ENCODE peak calls at places on chromosomes 11 and 22, in nine cellular contexts. T, Q, V, M, J, Z, O, P and Y are unnamed samples.

GRCh38 chr22:40716116-40716515 is 36.8 kb downstream of the MCHR1 start:
- DNase-seq in T (no peak), Q (no peak), V (no peak), M (no peak), J (no peak), Z (no peak), O (no peak), P (no peak), Y (no peak)

GRCh38 chr11:129324533-129325175 is 51.0 kb upstream of the BARX2 start:
- DNase-seq in T (no peak), Q (no peak), V (no peak), M (peak; percentile 46), J (no peak), Z (peak; percentile 33), O (peak; percentile 61), P (peak; percentile 42), Y (peak; percentile 78)

GRCh38 chr11:130141561-130142341 is 17.8 kb upstream of the ST14 start:
- DNase-seq in T (no peak), Q (no peak), V (no peak), M (no peak), J (no peak), Z (no peak), O (no peak), P (no peak), Y (peak; percentile 43)

GRCh38 chr11:75625970-75626691 is 42.7 kb downstream of the MAP6 start:
- DNase-seq in T (no peak), Q (no peak), V (no peak), M (no peak), J (no peak), Z (no peak), O (no peak), P (no peak), Y (no peak)

GRCh38 chr11:5564259-5565019 is 16.1 kb upstream of the OR52H1 start:
- DNase-seq in T (no peak), Q (no peak), V (no peak), M (no peak), J (no peak), Z (no peak), O (no peak), P (no peak), Y (no peak)

GRCh38 chr11:71269603-71270511 is 17.5 kb upstream of the SHANK2 start:
- DNase-seq in T (no peak), Q (no peak), V (no peak), M (no peak), J (no peak), Z (no peak), O (no peak), P (peak; percentile 37), Y (no peak)

GRCh38 chr11:47004595-47005033 is 68.1 kb downstream of the CSTPP1 start:
- DNase-seq in T (peak; percentile 84), Q (no peak), V (peak; percentile 21), M (peak; percentile 71), J (no peak), Z (peak; percentile 57), O (peak; percentile 50), P (no peak), Y (peak; percentile 39)

GRCh38 chr11:68934321-68934645 is 30.6 kb downstream of the IGHMBP2 start:
- DNase-seq in T (no peak), Q (no peak), V (no peak), M (no peak), J (no peak), Z (no peak), O (no peak), P (no peak), Y (no peak)

GRCh38 chr22:26463688-26464087 is 19.9 kb downstream of the HPS4 start:
- DNase-seq in T (no peak), Q (no peak), V (no peak), M (no peak), J (no peak), Z (no peak), O (no peak), P (no peak), Y (no peak)

GRCh38 chr22:44615602-44616180 is 86.3 kb upstream of the PRR5 start:
- DNase-seq in T (no peak), Q (no peak), V (no peak), M (no peak), J (no peak), Z (no peak), O (no peak), P (no peak), Y (no peak)

GRCh38 chr22:26702906-26703830 is 45.8 kb downstream of the MIAT start:
- DNase-seq in T (no peak), Q (no peak), V (no peak), M (no peak), J (no peak), Z (no peak), O (no peak), P (no peak), Y (no peak)

GRCh38 chr11:86062719-86063118 is 6.2 kb downstream of the PICALM start:
- DNase-seq in T (no peak), Q (no peak), V (no peak), M (no peak), J (no peak), Z (no peak), O (no peak), P (no peak), Y (no peak)
- H3K4me3 ChIP-seq in T (no peak overlapping the region), Q (peak overlapping the region; percentile 9), V (no peak overlapping the region), M (peak overlapping the region; percentile 96), J (peak overlapping the region; percentile 19), Z (peak overlapping the region; percentile 10), O (no peak overlapping the region), P (no peak overlapping the region), Y (no peak overlapping the region)

GRCh38 chr11:61298663-61299244 is 3.6 kb upstream of the VWCE start:
- DNase-seq in T (no peak), Q (no peak), V (no peak), M (no peak), J (no peak), Z (no peak), O (no peak), P (no peak), Y (peak; percentile 82)
- H3K4me1 ChIP-seq in T (peaks cover 15% of the 10 kb centered on the region), Q (no peaks in the 10 kb centered on the region), V (no peaks in the 10 kb centered on the region), M (peaks cover 16% of the 10 kb centered on the region), J (peaks cover 19% of the 10 kb centered on the region), Z (peaks cover 21% of the 10 kb centered on the region), O (peaks cover 25% of the 10 kb centered on the region), P (peaks cover 5% of the 10 kb centered on the region), Y (peaks cover 28% of the 10 kb centered on the region)

GRCh38 chr11:93188726-93189125 is 9.1 kb downstream of the SLC36A4 start:
- DNase-seq in T (no peak), Q (no peak), V (no peak), M (no peak), J (no peak), Z (no peak), O (no peak), P (no peak), Y (no peak)

GRCh38 chr11:93192163-93192562 is 5.6 kb downstream of the SLC36A4 start:
- DNase-seq in T (no peak), Q (no peak), V (no peak), M (no peak), J (no peak), Z (no peak), O (no peak), P (no peak), Y (no peak)

GRCh38 chr11:93189462-93189861 is 8.3 kb downstream of the SLC36A4 start:
- DNase-seq in T (no peak), Q (no peak), V (no peak), M (no peak), J (no peak), Z (no peak), O (no peak), P (no peak), Y (no peak)

GRCh38 chr11:93187290-93187689 is 10.5 kb downstream of the SLC36A4 start:
- DNase-seq in T (no peak), Q (no peak), V (no peak), M (no peak), J (no peak), Z (no peak), O (no peak), P (no peak), Y (no peak)
- H3K4me3 ChIP-seq in T (no peak overlapping the region), Q (no peak overlapping the region), V (no peak overlapping the region), M (no peak overlapping the region), J (no peak overlapping the region), Z (no peak overlapping the region), O (no peak overlapping the region), P (no peak overlapping the region), Y (no peak overlapping the region)

DNA sequence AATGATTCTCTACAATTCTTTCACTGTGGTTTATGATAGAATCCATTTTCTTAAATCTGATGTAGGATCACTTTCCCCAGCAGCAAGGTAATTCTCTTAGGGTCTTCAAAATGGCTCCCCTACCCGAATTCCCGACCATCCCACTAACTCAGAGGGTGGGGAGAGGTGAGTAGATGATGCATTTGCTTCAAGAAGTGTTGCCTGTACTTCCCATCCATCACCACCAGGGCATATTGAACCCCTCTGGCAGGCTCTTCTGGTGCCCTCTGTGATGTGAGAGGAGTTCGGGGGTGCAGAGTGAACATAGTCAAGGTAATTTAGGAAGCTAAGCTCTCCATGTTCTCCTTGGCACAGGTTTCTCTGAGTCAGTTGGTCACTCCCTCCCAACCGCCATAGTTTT is 52.3 kb downstream of the ZNRF3 start:
- DNase-seq in T (no peak), Q (no peak), V (no peak), M (no peak), J (no peak), Z (no peak), O (no peak), P (no peak), Y (no peak)
- H3K4me1 ChIP-seq in T (peaks cover 6% of the 10 kb centered on the region), Q (no peaks in the 10 kb centered on the region), V (no peaks in the 10 kb centered on the region), M (peaks cover 11% of the 10 kb centered on the region), J (no peaks in the 10 kb centered on the region), Z (no peaks in the 10 kb centered on the region), O (peaks cover 36% of the 10 kb centered on the region), P (peaks cover 4% of the 10 kb centered on the region), Y (peaks cover 71% of the 10 kb centered on the region)

GRCh38 chr11:20194470-20194869 is 34.2 kb upstream of the DBX1 start:
- DNase-seq in T (no peak), Q (no peak), V (no peak), M (no peak), J (no peak), Z (no peak), O (no peak), P (no peak), Y (no peak)
- H3K4me3 ChIP-seq in T (no peak overlapping the region), Q (no peak overlapping the region), V (no peak overlapping the region), M (no peak overlapping the region), J (no peak overlapping the region), Z (no peak overlapping the region), O (no peak overlapping the region), P (no peak overlapping the region), Y (no peak overlapping the region)

GRCh38 chr22:37310075-37310606 is 27.8 kb downstream of the CYTH4 start:
- DNase-seq in T (no peak), Q (no peak), V (no peak), M (no peak), J (no peak), Z (no peak), O (no peak), P (no peak), Y (no peak)
- H3K4me1 ChIP-seq in T (peaks cover 3% of the 10 kb centered on the region), Q (peaks cover 66% of the 10 kb centered on the region), V (no peaks in the 10 kb centered on the region), M (peaks cover 4% of the 10 kb centered on the region), J (peaks cover 74% of the 10 kb centered on the region), Z (peaks cover 26% of the 10 kb centered on the region), O (peaks cover 30% of the 10 kb centered on the region), P (peaks cover 10% of the 10 kb centered on the region), Y (peaks cover 6% of the 10 kb centered on the region)